ENCODE peak calls at places on chromosomes 1 and 21, in five cellular contexts. Z is stomach, I is heart left ventricle, F is ovary, K is GM12878. U is an unnamed sample.

GRCh38 chr1:38508272-38508671 is 351.3 kb downstream of the RRAGC start:
- DNase-seq in K (no peak), I (no peak), F (no peak), Z (no peak), U (no peak)

GRCh38 chr1:201648066-201648910 is 109.4 kb downstream of the NAV1 start:
- DNase-seq in I (peak), F (peak), Z (peak), K (no peak), U (peak)

GRCh38 chr1:199778324-199778955 is 249.1 kb upstream of the NR5A2 start:
- DNase-seq in I (no peak), K (no peak), F (no peak), Z (no peak), U (no peak)

GRCh38 chr1:29236993-29237905 is 927 bp downstream of the PTPRU start:
- DNase-seq in F (peak), Z (peak), I (peak), K (no peak), U (peak)

GRCh38 chr1:177975588-177976495 is 6.0 kb upstream of the SEC16B start:
- DNase-seq in I (no peak), K (no peak), Z (no peak), F (no peak), U (no peak)

GRCh38 chr1:158794247-158794646 is 13.2 kb upstream of the OR6N2 start:
- DNase-seq in Z (no peak), I (no peak), K (no peak), F (no peak), U (no peak)

GRCh38 chr1:231460614-231461013 is 38.5 kb upstream of the EGLN1 start:
- DNase-seq in I (no peak), K (peak), Z (no peak), F (no peak), U (no peak)

GRCh38 chr1:28401760-28402159 is 32.2 kb downstream of the PHACTR4 start:
- DNase-seq in F (no peak), I (no peak), Z (no peak), K (no peak), U (no peak)

GRCh38 chr21:32061755-32062154 is 188.9 kb downstream of the HUNK start:
- DNase-seq in Z (no peak), F (no peak), K (no peak), I (no peak), U (no peak)

GRCh38 chr1:229023651-229024295 is 247.1 kb upstream of the RAB4A start:
- DNase-seq in F (no peak), Z (no peak), I (peak), K (no peak), U (peak)

GRCh38 chr1:52544665-52545525 is 8.0 kb downstream of the TUT4 start:
- DNase-seq in I (no peak), Z (no peak), F (no peak), K (no peak), U (no peak)

GRCh38 chr1:150484431-150484830 is 2.8 kb upstream of the TARS2 start:
- DNase-seq in K (no peak), F (no peak), Z (no peak), I (no peak), U (no peak)

GRCh38 chr1:229102741-229103480 is 168.0 kb upstream of the RAB4A start:
- DNase-seq in K (no peak), F (no peak), Z (no peak), I (no peak), U (no peak)

GRCh38 chr1:176522310-176522846 is 59.4 kb downstream of the PAPPA2 start:
- DNase-seq in F (no peak), I (no peak), K (no peak), Z (no peak), U (no peak)

GRCh38 chr1:33036051-33036525 is 595 bp downstream of the AK2 start:
- DNase-seq in I (no peak), K (no peak), F (no peak), Z (no peak), U (no peak)

GRCh38 chr1:43279161-43279560 is 6.2 kb downstream of the C1orf210 start:
- DNase-seq in Z (no peak), K (no peak), F (no peak), I (no peak), U (no peak)

GRCh38 chr1:109983380-109984189 is 980 bp upstream of the AHCYL1 start:
- DNase-seq in F (peak), K (no peak), Z (no peak), I (no peak), U (no peak)

GRCh38 chr1:234533034-234533571 is 54.1 kb upstream of the TARBP1 start:
- DNase-seq in I (peak), F (peak), Z (no peak), K (no peak), U (peak)

GRCh38 chr1:234553241-234554156 is 56.5 kb downstream of the IRF2BP2 start:
- DNase-seq in F (no peak), Z (no peak), I (peak), K (no peak), U (no peak)

GRCh38 chr1:48495911-48496310 is 23.9 kb upstream of the SPATA6 start:
- DNase-seq in F (no peak), I (no peak), Z (no peak), K (no peak), U (no peak)

GRCh38 chr1:2160691-2161320 is 33.8 kb downstream of the FAAP20 start:
- DNase-seq in F (no peak), Z (no peak), K (no peak), I (no peak), U (no peak)

GRCh38 chr1:31423418-31423947 is 10.5 kb downstream of the SERINC2 start:
- DNase-seq in F (no peak), Z (no peak), K (peak), I (no peak), U (no peak)

GRCh38 chr1:5872886-5873285 is 119.3 kb downstream of the NPHP4 start:
- DNase-seq in Z (no peak), F (no peak), K (no peak), I (no peak), U (no peak)

GRCh38 chr1:6471969-6472368 is 6.0 kb upstream of the TNFRSF25 start:
- DNase-seq in I (no peak), Z (peak), F (no peak), K (no peak), U (no peak)

GRCh38 chr1:54949971-54950360 is 30.5 kb upstream of the TMEM61 start:
- DNase-seq in F (no peak), I (no peak), Z (no peak), K (no peak), U (no peak)

GRCh38 chr1:202162418-202163280 is 2.2 kb upstream of the PTPN7 start:
- DNase-seq in F (peak), I (no peak), Z (no peak), K (no peak), U (no peak)

GRCh38 chr1:178612261-178612660 is 99.4 kb downstream of the TEX35 start:
- DNase-seq in I (no peak), F (no peak), Z (no peak), K (no peak), U (no peak)

GRCh38 chr1:216464489-216464888 is 41.2 kb upstream of the USH2A start:
- DNase-seq in F (no peak), K (no peak), I (no peak), Z (no peak), U (no peak)

GRCh38 chr1:203467550-203467921 is 8.1 kb upstream of the PRELP start:
- DNase-seq in I (peak), Z (peak), K (no peak), F (peak), U (peak)

GRCh38 chr1:39816431-39817090 is 27.9 kb upstream of the BMP8B start:
- DNase-seq in I (peak), F (no peak), Z (peak), K (peak), U (peak)

GRCh38 chr21:46055863-46056281 is 42.0 kb upstream of the COL6A2 start:
- DNase-seq in Z (no peak), F (peak), I (no peak), K (no peak), U (no peak)

GRCh38 chr21:14215971-14216621 is at the start of gene RBM11:
- DNase-seq in K (no peak), I (peak), Z (peak), F (peak), U (peak)

GRCh38 chr1:229535226-229535625 is 23.3 kb downstream of the ABCB10 start:
- DNase-seq in K (no peak), Z (no peak), F (no peak), I (no peak), U (no peak)

GRCh38 chr1:196115641-196116040 is 492.6 kb downstream of the KCNT2 start:
- DNase-seq in F (no peak), Z (no peak), K (no peak), I (peak), U (peak)

GRCh38 chr1:58909162-58909560 is 125.3 kb upstream of the JUN start:
- DNase-seq in F (no peak), K (no peak), I (no peak), Z (no peak), U (no peak)

GRCh38 chr1:86542626-86543025 is 4.3 kb upstream of the CLCA4 start:
- DNase-seq in I (no peak), K (no peak), F (no peak), Z (no peak), U (no peak)

GRCh38 chr1:35707253-35708178 is 11.2 kb downstream of the C1orf216 start:
- DNase-seq in F (no peak), Z (peak), K (no peak), I (no peak), U (peak)

GRCh38 chr1:45615885-45616284 is 8.0 kb downstream of the CCDC17 start:
- DNase-seq in K (no peak), Z (no peak), F (no peak), I (no peak), U (no peak)

GRCh38 chr1:45608475-45609156 is 15.2 kb downstream of the CCDC17 start:
- DNase-seq in F (no peak), Z (no peak), K (no peak), I (no peak), U (no peak)

GRCh38 chr1:45610589-45611226 is 13.1 kb downstream of the CCDC17 start:
- DNase-seq in I (no peak), K (no peak), F (no peak), Z (no peak), U (no peak)

GRCh38 chr1:45617618-45618017 is 6.2 kb downstream of the CCDC17 start:
- DNase-seq in F (no peak), I (no peak), Z (no peak), K (no peak), U (no peak)

GRCh38 chr1:45612941-45613579 is 10.8 kb downstream of the CCDC17 start:
- DNase-seq in K (no peak), I (no peak), F (no peak), Z (no peak), U (no peak)
- H3K4me3 ChIP-seq in K (no peak), I (no peak), F (no peak), Z (no peak), U (no peak)

GRCh38 chr1:115052454-115053083 is 22.9 kb downstream of the TSHB start:
- DNase-seq in Z (peak), F (peak), I (peak), K (no peak), U (peak)

GRCh38 chr1:115057661-115058249 is 28.1 kb downstream of the TSHB start:
- DNase-seq in K (no peak), I (no peak), Z (no peak), F (no peak), U (no peak)

GRCh38 chr1:115051850-115052249 is 22.2 kb downstream of the TSHB start:
- DNase-seq in Z (no peak), F (no peak), I (no peak), K (no peak), U (no peak)

GRCh38 chr1:115060501-115060900 is 28.8 kb downstream of the TSPAN2 start:
- DNase-seq in K (no peak), Z (no peak), F (no peak), I (no peak), U (no peak)

DNA sequence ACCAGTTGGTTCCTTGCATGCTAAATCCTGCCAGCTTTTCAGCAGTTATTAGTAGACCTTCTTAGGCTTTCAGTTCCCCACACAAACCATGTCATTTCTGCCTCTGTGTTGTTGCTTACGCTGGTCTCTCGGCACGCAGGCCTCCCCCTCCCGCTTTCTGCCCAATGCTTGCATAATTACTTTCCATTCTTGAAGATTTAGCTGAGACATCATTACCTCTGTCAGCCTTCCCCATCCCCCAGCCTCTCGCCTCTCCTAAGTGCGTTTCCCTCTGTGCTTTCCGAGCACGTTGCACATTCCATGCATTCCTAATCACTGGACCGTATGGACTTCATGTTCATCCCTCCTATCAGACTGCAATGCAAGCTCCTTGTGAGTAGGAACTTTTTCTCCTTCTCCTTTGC is 26.8 kb downstream of the TSHB start:
- DNase-seq in Z (no peak), F (no peak), K (no peak), I (no peak), U (no peak)
- H3K27ac ChIP-seq in Z (peak), F (no peak), K (no peak), I (no peak), U (no peak)

DNA sequence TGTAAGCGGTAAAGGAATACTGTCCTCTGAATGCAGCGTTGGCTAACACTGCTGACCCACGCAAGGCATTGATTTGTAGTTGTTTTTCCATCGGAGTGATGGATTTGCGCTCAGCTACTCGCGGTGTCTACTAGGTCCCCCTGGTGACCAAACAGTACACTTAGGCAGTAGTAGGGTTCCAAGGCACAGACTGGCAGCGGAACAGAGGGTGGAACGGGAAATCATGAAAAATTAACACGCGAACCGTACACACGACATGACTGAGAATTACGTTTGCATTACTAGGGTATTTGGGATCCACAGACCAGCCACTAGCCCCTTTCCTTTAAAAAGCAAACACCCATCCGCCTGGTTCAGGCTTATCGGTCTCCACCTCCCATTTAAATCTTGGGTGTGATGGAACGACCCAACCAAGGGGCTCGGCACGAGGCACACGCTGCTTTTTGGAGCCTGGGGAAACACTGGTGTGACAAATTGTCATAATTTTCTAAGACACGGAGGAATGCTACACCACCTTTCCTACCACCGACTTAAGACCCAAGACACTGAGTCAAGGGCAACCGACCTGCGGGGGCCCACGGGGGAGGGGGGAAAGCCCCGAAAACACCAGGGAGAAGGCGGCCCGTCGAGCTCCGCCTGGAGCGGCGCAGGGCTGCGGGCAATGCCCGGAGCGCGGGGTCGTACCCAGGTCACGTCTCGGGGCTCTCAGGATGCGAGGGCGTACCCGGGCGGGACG is 699 bp downstream of the DIPK1A start:
- DNase-seq in F (peak), I (peak), Z (peak), K (peak), U (peak)
- TF ChIP-seq POLR2A in F (no peak), I (no peak), Z (no peak), K (no peak), U (peak)

GRCh38 chr1:9731561-9731960 is 80.0 kb downstream of the PIK3CD start:
- DNase-seq in F (no peak), Z (no peak), K (no peak), I (no peak), U (no peak)
- H3K4me3 ChIP-seq in F (no peak), Z (no peak), K (no peak), I (no peak), U (no peak)

GRCh38 chr1:226353698-226354525 is 44.9 kb upstream of the LIN9 start:
- DNase-seq in F (no peak), Z (no peak), K (no peak), I (no peak), U (no peak)
- H3K27ac ChIP-seq in F (no peak), Z (no peak), K (no peak), I (peak), U (no peak)

GRCh38 chr21:42992943-42993712 is 18.8 kb downstream of the PKNOX1 start:
- DNase-seq in I (peak), Z (no peak), F (no peak), K (no peak), U (no peak)
- TF ChIP-seq POLR2A in I (no peak), Z (no peak), F (no peak), K (no peak), U (no peak)

DNA sequence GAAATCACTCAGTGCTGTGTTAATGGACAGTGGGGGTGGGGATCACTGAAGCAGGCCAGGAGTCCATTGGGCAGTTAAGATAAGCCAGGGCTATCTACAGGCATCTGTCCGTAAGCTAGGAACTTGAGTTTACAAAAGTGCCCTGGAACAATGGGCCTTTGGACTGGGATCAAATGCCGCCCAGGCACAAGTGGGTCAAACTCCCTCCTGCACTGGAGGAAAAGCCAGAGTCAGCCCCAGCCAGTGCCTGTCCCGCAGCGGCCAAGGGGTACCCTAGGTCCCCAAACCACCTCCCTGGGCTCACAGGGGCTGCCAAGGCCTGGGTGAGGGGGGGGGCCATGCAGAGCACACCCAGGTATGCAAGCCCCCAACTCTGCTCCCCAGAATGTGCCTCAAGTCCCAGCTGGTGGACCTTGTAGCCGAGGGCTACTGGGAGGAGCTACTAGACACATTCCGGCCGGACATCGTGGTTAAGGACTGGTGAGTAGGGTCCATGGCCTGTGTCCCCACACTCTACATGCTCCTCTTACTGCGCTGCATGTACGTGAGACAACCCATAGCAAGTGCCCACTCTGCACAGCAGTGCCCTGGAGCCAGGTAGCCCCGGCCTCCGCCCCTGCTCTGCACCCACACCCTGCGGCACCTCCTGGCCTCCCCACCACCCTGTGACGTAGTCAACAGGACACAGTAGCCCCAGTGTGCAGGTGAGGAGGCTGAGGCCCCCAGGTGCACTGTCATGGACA is 7.7 kb downstream of the FBXO6 start:
- DNase-seq in K (no peak), I (no peak), F (no peak), Z (peak), U (peak)
- H3K4me3 ChIP-seq in K (no peak), I (no peak), F (no peak), Z (no peak), U (no peak)

U was measured in body of pancreas.